ENCODE peak calls at places on chromosomes 7 and 10, in four cellular contexts. T is T-cell, Z is neural crest cell, W is HFF-Myc. R is an unnamed sample.

GRCh38 chr10:68221196-68221595 is 10.7 kb downstream of the ATOH7 start:
- DNase-seq in W (no peak), Z (no peak), T (no peak), R (no peak)

GRCh38 chr7:150565239-150565638 is 2.0 kb upstream of the GIMAP4 start:
- DNase-seq in T (no peak), W (no peak), Z (no peak), R (no peak)

GRCh38 chr10:21173964-21174669 is 277.0 kb upstream of the NEBL start:
- DNase-seq in Z (peak; percentile 33), T (no peak), W (no peak), R (no peak)

GRCh38 chr10:21349912-21350286 is 175.6 kb downstream of the SKIDA1 start:
- DNase-seq in W (no peak), Z (no peak), T (no peak), R (no peak)

GRCh38 chr7:90690159-90690858 is 94.2 kb downstream of the CDK14 start:
- DNase-seq in W (no peak), T (no peak), Z (no peak), R (no peak)

GRCh38 chr7:44050915-44051560 is 6.5 kb downstream of the DBNL start:
- DNase-seq in W (no peak), T (no peak), Z (no peak), R (no peak)

GRCh38 chr10:6047326-6047611 is 14.9 kb downstream of the IL2RA start:
- DNase-seq in T (no peak), W (no peak), Z (no peak), R (no peak)

GRCh38 chr10:102300289-102300843 is 55.0 kb downstream of the GBF1 start:
- DNase-seq in T (no peak), Z (no peak), W (no peak), R (no peak)

GRCh38 chr7:97006146-97006950 is 995 bp downstream of the DLX6 start:
- DNase-seq in W (no peak), Z (no peak), T (peak; percentile 30), R (no peak)

R was measured in glomerular endothelial cell.